ENCODE peak calls at places on chromosomes 3 and 15, in five cellular contexts. A is progenitor cell of endocrine pancreas, O is NCI-H2171 treated with DMSO at 0.1 percent for 48 hours, W is HFFc6, E is WTC11. L is an unnamed sample.

GRCh38 chr3:12186515-12187286 is 28.0 kb upstream of the TIMP4 start:
- DNase-seq in A (no peak), O (no peak), W (no peak), E (no peak), L (no peak)

GRCh38 chr15:42138411-42138810 is 18.0 kb downstream of the PLA2G4F start:
- DNase-seq in A (no peak), O (no peak), W (no peak), E (no peak), L (no peak)

GRCh38 chr3:170869240-170869592 is 779 bp downstream of the RPL22L1 start:
- DNase-seq in A (no peak), O (no peak), W (no peak), E (no peak), L (no peak)

GRCh38 chr15:87711011-87711410 is 545.5 kb downstream of the NTRK3 start:
- DNase-seq in A (no peak), O (no peak), W (no peak), E (no peak), L (no peak)

GRCh38 chr3:151168269-151169094 is 34.5 kb downstream of the GPR171 start:
- DNase-seq in A (peak; percentile 54), O (peak; percentile 61), W (peak; percentile 53), E (peak; percentile 81), L (peak; percentile 75)

GRCh38 chr15:76299786-76300185 is 11.5 kb downstream of the ETFA start:
- DNase-seq in A (no peak), O (no peak), W (no peak), E (no peak), L (no peak)

GRCh38 chr3:107816082-107816481 is 274.7 kb downstream of the CD47 start:
- DNase-seq in A (no peak), O (no peak), W (no peak), E (no peak), L (peak; percentile 96)

GRCh38 chr3:162103808-162104207 is 607.2 kb downstream of the OTOL1 start:
- DNase-seq in A (no peak), O (no peak), W (no peak), E (no peak), L (no peak)

GRCh38 chr3:59192473-59192872 is 142.6 kb upstream of the CFAP20DC start:
- DNase-seq in A (no peak), O (no peak), W (peak; percentile 65), E (no peak), L (peak; percentile 37)

GRCh38 chr15:29838352-29839010 is 16.2 kb upstream of the TJP1 start:
- DNase-seq in A (no peak), O (no peak), W (no peak), E (no peak), L (no peak)

GRCh38 chr3:16998236-16998923 is 113.6 kb downstream of the PLCL2 start:
- DNase-seq in A (no peak), O (no peak), W (no peak), E (no peak), L (no peak)

GRCh38 chr3:128067481-128067880 is 15.2 kb downstream of the SEC61A1 start:
- DNase-seq in A (no peak), O (peak; percentile 6), W (no peak), E (no peak), L (no peak)

GRCh38 chr3:48247401-48247807 is 6.5 kb downstream of the ZNF589 start:
- DNase-seq in A (no peak), O (no peak), W (no peak), E (no peak), L (peak; percentile 12)

GRCh38 chr3:113746955-113747718 is at the start of gene ATP6V1A:
- DNase-seq in A (peak; percentile 51), O (no peak), W (no peak), E (peak; percentile 72), L (no peak)

GRCh38 chr15:56244237-56244810 is 645 bp upstream of the RFX7 start:
- DNase-seq in A (peak; percentile 10), O (peak; percentile 39), W (peak; percentile 35), E (peak; percentile 46), L (peak; percentile 57)

GRCh38 chr3:119019767-119020518 is 14.7 kb downstream of the IGSF11 start:
- DNase-seq in A (no peak), O (peak; percentile 24), W (no peak), E (no peak), L (no peak)

GRCh38 chr3:106263556-106263955 is 394.7 kb upstream of the CBLB start:
- DNase-seq in A (no peak), O (no peak), W (no peak), E (no peak), L (no peak)

GRCh38 chr15:90029024-90029423 is 27.9 kb downstream of the ZNF710 start:
- DNase-seq in A (no peak), O (no peak), W (no peak), E (no peak), L (no peak)

GRCh38 chr15:92614301-92614700 is 41.3 kb downstream of the FAM174B start:
- DNase-seq in A (no peak), O (no peak), W (no peak), E (no peak), L (no peak)

GRCh38 chr15:89206908-89207331 is 14.5 kb downstream of the RLBP1 start:
- DNase-seq in A (peak; percentile 71), O (peak; percentile 81), W (peak; percentile 48), E (peak; percentile 90), L (peak; percentile 51)

GRCh38 chr3:13465236-13465958 is 14.7 kb upstream of the HDAC11 start:
- DNase-seq in A (no peak), O (no peak), W (no peak), E (no peak), L (no peak)

GRCh38 chr15:63077952-63078351 is 35.4 kb downstream of the TPM1 start:
- DNase-seq in A (no peak), O (peak; percentile 23), W (no peak), E (no peak), L (no peak)

GRCh38 chr3:177459397-177459796 is 262.1 kb upstream of the TBL1XR1 start:
- DNase-seq in A (no peak), O (no peak), W (peak; percentile 28), E (no peak), L (peak; percentile 93)

GRCh38 chr3:126357299-126358037 is at the start of gene KLF15:
- DNase-seq in A (peak; percentile 84), O (peak; percentile 68), W (peak; percentile 68), E (peak; percentile 84), L (peak; percentile 26)

GRCh38 chr3:72270072-72270611 is 485.2 kb upstream of the PROK2 start:
- DNase-seq in A (no peak), O (no peak), W (peak; percentile 89), E (no peak), L (peak; percentile 72)

GRCh38 chr15:23497710-23498111 is 50.7 kb upstream of the GOLGA6L2 start:
- DNase-seq in A (no peak), O (no peak), W (peak; percentile 8), E (no peak), L (no peak)

GRCh38 chr3:176961916-176962315 is 235.4 kb downstream of the TBL1XR1 start:
- DNase-seq in A (no peak), O (no peak), W (no peak), E (no peak), L (peak; percentile 78)